ENCODE peak calls at places on chromosomes 6 and 20, in eight cellular contexts. F is CD8-positive, alpha-beta memory T cell; O is stomach; L is cardiac muscle cell; P is A673; W is mucosa of descending colon; N is A549; G is hepatocyte. V is an unnamed sample. For H3K4me1 and H3K9me3, the result is how much of the 10 kb centered on the place peaks cover.

GRCh38 chr20:3046677-3047462 is 1.0 kb downstream of the MRPS26 start:
- DNase-seq in P (no peak), O (peak), G (no peak), W (peak), N (no peak), L (no peak), F (no peak), V (no peak)

GRCh38 chr6:146111864-146112263 is 83.0 kb downstream of the GRM1 start:
- DNase-seq in P (no peak), L (no peak), F (no peak), N (no peak), G (no peak), W (no peak), O (no peak), V (no peak)

GRCh38 chr6:24836116-24836515 is 37.4 kb upstream of the ARMH2 start:
- DNase-seq in W (no peak), L (no peak), P (no peak), O (no peak), G (no peak), F (no peak), N (no peak), V (no peak)

GRCh38 chr6:34247481-34248197 is 1.2 kb downstream of the SMIM29 start:
- DNase-seq in F (no peak), N (no peak), G (no peak), P (no peak), W (no peak), O (no peak), L (no peak), V (no peak)

GRCh38 chr20:57647006-57647932 is 27.0 kb upstream of the ZBP1 start:
- DNase-seq in G (peak), N (peak), O (no peak), P (no peak), F (no peak), L (no peak), W (no peak), V (no peak)

GRCh38 chr6:34155471-34156300 is 9.8 kb upstream of the GRM4 start:
- DNase-seq in G (no peak), W (no peak), N (no peak), L (no peak), P (no peak), O (no peak), F (no peak), V (no peak)

GRCh38 chr6:161273356-161273751 is 507 bp downstream of the AGPAT4 start:
- DNase-seq in G (peak), L (no peak), W (no peak), N (no peak), P (peak), F (peak), O (no peak), V (peak)

GRCh38 chr6:21587182-21587924 is 6.2 kb upstream of the SOX4 start:
- DNase-seq in G (peak), N (peak), O (peak), F (peak), P (peak), L (peak), W (peak), V (peak)

GRCh38 chr6:73471686-73472290 is 10.3 kb downstream of the MTO1 start:
- DNase-seq in W (no peak), N (no peak), F (no peak), L (no peak), G (no peak), P (no peak), O (no peak), V (no peak)

GRCh38 chr6:36155662-36156061 is 25.3 kb downstream of the MAPK13 start:
- DNase-seq in N (no peak), L (no peak), P (no peak), W (no peak), O (no peak), G (no peak), F (no peak), V (no peak)

GRCh38 chr6:108561742-108562502 is 1.2 kb downstream of the FOXO3 start:
- DNase-seq in W (peak), N (no peak), G (peak), O (no peak), P (peak), L (peak), F (no peak), V (no peak)

GRCh38 chr6:84193140-84193708 is 34.2 kb downstream of the CEP162 start:
- DNase-seq in L (no peak), F (no peak), W (no peak), P (peak), O (no peak), G (no peak), N (peak), V (no peak)

GRCh38 chr20:34579936-34580587 is 21.5 kb downstream of the MAP1LC3A start:
- DNase-seq in G (no peak), P (no peak), N (no peak), W (peak), O (peak), F (no peak), L (no peak), V (peak)

GRCh38 chr6:133359760-133360159 is 118.6 kb downstream of the EYA4 start:
- DNase-seq in N (no peak), W (no peak), G (no peak), L (no peak), F (no peak), P (no peak), O (no peak), V (no peak)

GRCh38 chr20:22908437-22908836 is 126.7 kb upstream of the SSTR4 start:
- DNase-seq in O (no peak), P (no peak), G (no peak), F (no peak), W (no peak), N (no peak), L (no peak), V (no peak)

GRCh38 chr6:128305976-128306375 is 214.4 kb downstream of the PTPRK start:
- DNase-seq in W (no peak), G (no peak), O (no peak), N (no peak), P (no peak), L (no peak), F (no peak), V (no peak)

GRCh38 chr6:158634695-158635426 is 9.7 kb downstream of the DYNLT1 start:
- DNase-seq in F (peak), P (peak), G (no peak), W (peak), O (peak), L (no peak), N (no peak), V (peak)

GRCh38 chr6:326896-327537 is 34.7 kb downstream of the DUSP22 start:
- DNase-seq in G (no peak), L (no peak), O (no peak), F (no peak), P (no peak), N (no peak), W (peak), V (no peak)

GRCh38 chr20:54407446-54407845 is 67.9 kb upstream of the DOK5 start:
- DNase-seq in P (no peak), N (no peak), W (no peak), F (no peak), O (no peak), G (no peak), L (no peak), V (no peak)

GRCh38 chr6:42761287-42762067 is 15.6 kb upstream of the TBCC start:
- DNase-seq in P (no peak), W (no peak), L (no peak), N (no peak), G (no peak), F (no peak), O (no peak), V (no peak)

GRCh38 chr6:150755042-150755441 is 110.5 kb upstream of the MTHFD1L start:
- DNase-seq in G (no peak), O (no peak), F (no peak), L (no peak), W (no peak), P (peak), N (no peak), V (no peak)

GRCh38 chr6:150753404-150754184 is 111.9 kb upstream of the MTHFD1L start:
- DNase-seq in L (peak), W (no peak), F (no peak), G (peak), P (peak), N (no peak), O (no peak), V (no peak)

GRCh38 chr6:150756170-150756569 is 109.3 kb upstream of the MTHFD1L start:
- DNase-seq in L (no peak), N (no peak), P (no peak), W (no peak), O (no peak), F (no peak), G (no peak), V (no peak)

GRCh38 chr6:150752409-150752808 is 113.1 kb upstream of the MTHFD1L start:
- DNase-seq in G (no peak), L (no peak), W (no peak), O (no peak), F (no peak), N (no peak), P (no peak), V (no peak)

GRCh38 chr6:150755524-150755923 is 110.0 kb upstream of the MTHFD1L start:
- DNase-seq in N (no peak), G (no peak), F (no peak), L (no peak), O (no peak), P (no peak), W (no peak), V (no peak)
- H3K4me1 ChIP-seq in N (under half), G (under half), F (under half), L (under half), O (under half), P (under half), W (under half), V (under half)

GRCh38 chr20:24165336-24166126 is 177.0 kb upstream of the GGTLC1 start:
- DNase-seq in G (no peak), L (no peak), O (no peak), N (no peak), F (no peak), P (no peak), W (no peak), V (no peak)
- H3K9me3 ChIP-seq in G (under half), L (under half), O (under half), N (under half), F (under half), P (under half), W (under half), V (under half)

DNA sequence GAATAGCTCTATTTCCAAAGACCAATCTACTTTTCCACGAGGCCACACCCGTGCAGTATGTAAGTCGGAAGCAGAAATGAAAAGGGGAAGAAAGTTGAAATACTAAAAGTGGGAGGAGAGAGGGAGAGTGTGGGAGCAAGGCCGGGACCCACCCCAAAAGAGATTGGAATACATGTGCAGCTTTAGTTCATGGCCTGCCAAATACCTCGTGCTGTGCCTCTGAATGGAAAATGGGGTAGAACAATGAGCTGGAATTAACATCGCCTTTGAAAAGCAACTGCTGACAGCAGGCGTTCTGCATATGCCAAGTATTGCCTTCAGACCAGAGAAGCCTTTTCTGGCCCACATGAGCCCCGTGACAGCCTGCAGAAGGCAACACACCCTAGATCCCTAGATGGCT is 155.6 kb downstream of the CD83 start:
- DNase-seq in W (no peak), F (no peak), O (no peak), P (no peak), L (no peak), N (no peak), G (no peak), V (no peak)
- H3K4me1 ChIP-seq in W (under half), F (half or more), O (under half), P (under half), L (under half), N (under half), G (under half), V (under half)

GRCh38 chr6:44080561-44081521 is 46.4 kb downstream of the MRPL14 start:
- DNase-seq in N (no peak), O (no peak), W (no peak), F (no peak), G (no peak), P (no peak), L (no peak), V (no peak)
- H3K9me3 ChIP-seq in N (under half), O (under half), W (under half), F (under half), G (under half), P (under half), L (under half), V (under half)

DNA sequence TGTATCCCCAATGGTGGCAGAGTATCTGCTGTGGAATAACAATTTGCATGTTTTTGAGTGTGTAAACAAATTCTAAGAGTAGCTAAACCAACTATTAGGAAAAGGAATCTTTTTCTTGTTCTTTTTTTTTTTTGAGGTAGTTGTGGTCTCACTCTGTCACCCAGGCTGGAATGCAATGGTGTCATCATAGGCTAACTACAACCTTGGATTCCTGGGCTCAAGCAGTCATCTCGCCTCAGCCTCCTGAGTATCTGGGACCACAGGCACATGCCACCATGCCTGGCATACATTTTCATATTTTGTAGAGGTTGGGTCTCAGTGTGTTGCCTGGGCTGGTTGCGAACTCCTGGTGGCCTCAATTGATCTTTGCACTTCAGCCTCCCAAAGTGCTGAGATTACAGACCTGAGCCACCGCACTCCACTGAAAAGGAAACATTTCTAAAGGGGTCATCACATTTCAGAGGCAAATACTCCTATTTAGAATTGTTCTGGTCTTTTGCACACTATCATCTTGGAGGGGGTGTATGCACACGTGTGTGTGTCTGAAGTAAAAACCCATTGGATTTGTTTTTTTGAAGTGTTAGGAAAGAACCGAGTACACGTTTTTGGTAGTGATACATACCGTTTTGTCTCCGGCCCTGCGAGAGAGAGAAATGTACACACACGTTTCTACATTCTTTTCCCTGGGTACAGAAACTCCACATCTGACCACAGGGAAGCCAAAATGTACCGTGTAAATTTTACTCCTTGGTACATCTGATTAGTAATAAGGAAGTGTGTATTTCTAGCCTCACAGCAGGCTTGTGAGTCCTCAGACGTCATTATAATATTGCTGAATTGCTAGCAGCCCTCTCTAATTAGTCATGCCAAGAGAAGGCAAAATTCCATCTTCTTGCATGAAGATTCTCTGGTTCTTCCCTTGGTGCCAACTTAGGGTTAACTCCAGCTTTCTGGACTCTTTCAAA is 183.6 kb downstream of the JARID2 start:
- DNase-seq in G (no peak), P (peak), N (no peak), W (no peak), O (no peak), F (no peak), L (no peak), V (no peak)
- H3K4me1 ChIP-seq in G (under half), P (half or more), N (under half), W (under half), O (half or more), F (under half), L (half or more), V (under half)

DNA sequence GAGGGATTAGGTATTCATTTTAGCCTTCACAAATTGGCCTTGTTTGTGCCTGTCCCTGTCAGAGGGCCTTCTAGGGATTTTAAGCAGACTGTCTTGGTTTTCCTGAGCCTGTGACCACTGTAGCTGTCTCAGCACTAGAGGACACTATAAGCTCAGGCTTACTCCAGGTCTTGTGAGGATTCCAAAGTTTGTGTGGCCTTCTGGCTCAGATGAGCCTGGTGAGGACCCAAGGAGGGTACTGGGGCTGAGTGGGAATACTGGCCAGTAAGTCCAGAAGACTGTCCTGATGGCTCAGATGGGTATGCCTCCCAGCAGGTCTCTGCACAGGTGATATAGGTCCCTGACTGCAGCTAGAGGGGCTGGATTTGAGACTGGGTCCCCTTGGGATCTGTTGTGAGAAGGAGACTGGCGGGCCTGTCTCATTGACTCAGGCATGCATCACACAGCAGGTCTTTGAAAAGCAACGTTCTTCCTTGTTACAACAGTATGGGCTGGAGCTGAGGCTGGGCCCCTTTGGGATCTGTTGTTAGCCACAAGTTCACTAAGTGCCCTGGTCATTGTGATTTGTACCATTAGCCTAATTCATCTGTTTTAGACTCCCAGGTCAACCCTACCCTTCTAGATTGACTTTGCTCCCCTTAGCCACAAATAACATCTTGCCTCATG is 26.3 kb upstream of the TFB1M start:
- DNase-seq in N (no peak), O (no peak), G (no peak), W (no peak), F (no peak), P (peak), L (no peak), V (no peak)
- H3K9me3 ChIP-seq in N (under half), O (under half), G (under half), W (under half), F (under half), P (under half), L (under half), V (under half)

GRCh38 chr20:51204051-51204450 is 181.1 kb upstream of the KCNG1 start:
- DNase-seq in W (no peak), G (no peak), P (no peak), O (no peak), F (no peak), L (no peak), N (no peak), V (no peak)

GRCh38 chr20:51204794-51205193 is 181.9 kb upstream of the KCNG1 start:
- DNase-seq in O (no peak), L (no peak), F (no peak), W (no peak), G (no peak), N (no peak), P (no peak), V (no peak)

GRCh38 chr20:51211191-51211590 is 188.3 kb upstream of the KCNG1 start:
- DNase-seq in G (no peak), O (no peak), W (no peak), N (no peak), L (no peak), P (no peak), F (no peak), V (no peak)

GRCh38 chr20:51206032-51206662 is 183.2 kb upstream of the KCNG1 start:
- DNase-seq in W (no peak), L (no peak), G (no peak), P (no peak), N (no peak), F (no peak), O (no peak), V (no peak)

GRCh38 chr20:51208162-51208561 is 185.3 kb upstream of the KCNG1 start:
- DNase-seq in L (no peak), O (no peak), F (no peak), G (no peak), N (no peak), P (no peak), W (no peak), V (no peak)
- H3K4me1 ChIP-seq in L (under half), O (under half), F (under half), G (under half), N (under half), P (under half), W (under half), V (under half)

V was measured in CD4-positive, CD25-positive, alpha-beta regulatory T cell.